ENCODE peak calls at places on chromosome 11, in eight cellular contexts. G is adrenal gland; K is pancreas; U is retinal pigment epithelial cell; L is activated CD4-positive, alpha-beta T cell treated with anti-CD3 and anti-CD28 coated beads, Interleukin-2, amount 50 U/mL, for 48 hours; D is NCI-H1048; N is T-helper 2 cell; H is aorta. O is an unnamed sample.

GRCh38 chr11:116073854-116074837 is 569.9 kb upstream of the CADM1 start:
- DNase-seq in L (no peak), U (no peak), N (no peak), H (no peak), D (no peak), K (no peak), G (no peak), O (no peak)

GRCh38 chr11:93329936-93330445 is 551 bp upstream of the DEUP1 start:
- DNase-seq in N (no peak), U (no peak), K (no peak), H (no peak), L (no peak), G (peak; percentile 22), D (no peak), O (no peak)

GRCh38 chr11:69912161-69912910 is 93.1 kb upstream of the FGF3 start:
- DNase-seq in K (no peak), H (peak; percentile 77), G (no peak), L (no peak), U (no peak), N (peak; percentile 1), D (no peak), O (peak; percentile 53)

GRCh38 chr11:134412508-134413333 is 679 bp upstream of the B3GAT1 start:
- DNase-seq in H (peak; percentile 75), N (no peak), D (no peak), L (peak; percentile 30), K (no peak), U (no peak), G (no peak), O (no peak)

GRCh38 chr11:111944139-111944538 is 7.0 kb downstream of the DIXDC1 start:
- DNase-seq in N (no peak), K (no peak), U (no peak), H (no peak), L (no peak), D (no peak), G (no peak), O (no peak)

GRCh38 chr11:113176971-113177370 is 137.4 kb upstream of the TTC12 start:
- DNase-seq in H (no peak), K (no peak), N (no peak), D (no peak), G (no peak), U (peak; percentile 6), L (no peak), O (no peak)

GRCh38 chr11:16795146-16795545 is 56.7 kb downstream of the C11orf58 start:
- DNase-seq in H (peak; percentile 63), L (no peak), U (no peak), D (no peak), G (no peak), N (no peak), K (no peak), O (no peak)

GRCh38 chr11:117980716-117981115 is 5.5 kb upstream of the IL10RA start:
- DNase-seq in U (no peak), H (no peak), L (no peak), K (no peak), D (no peak), N (no peak), G (no peak), O (no peak)

GRCh38 chr11:63855975-63856374 is 17.1 kb downstream of the MARK2 start:
- DNase-seq in D (no peak), K (no peak), H (no peak), L (no peak), G (no peak), N (no peak), U (no peak), O (no peak)

GRCh38 chr11:124717421-124717785 is 22.3 kb upstream of the NRGN start:
- DNase-seq in H (no peak), L (no peak), D (no peak), U (no peak), N (no peak), G (no peak), K (no peak), O (no peak)

GRCh38 chr11:18791175-18792065 is at the start of gene PTPN5:
- DNase-seq in U (no peak), G (no peak), D (no peak), K (no peak), L (no peak), H (no peak), N (no peak), O (no peak)

GRCh38 chr11:45407226-45407625 is 121.1 kb upstream of the SYT13 start:
- DNase-seq in N (no peak), G (no peak), H (no peak), K (no peak), L (no peak), U (no peak), D (no peak), O (no peak)

GRCh38 chr11:123264431-123264780 is 69.4 kb upstream of the CLMP start:
- DNase-seq in H (no peak), G (no peak), L (no peak), D (no peak), K (no peak), U (no peak), N (no peak), O (no peak)

GRCh38 chr11:122440783-122441701 is 214.5 kb upstream of the UBASH3B start:
- DNase-seq in N (no peak), D (no peak), G (peak; percentile 82), L (no peak), H (peak; percentile 83), U (no peak), K (no peak), O (peak; percentile 67)

GRCh38 chr11:84642500-84642899 is 984.6 kb downstream of the DLG2 start:
- DNase-seq in U (no peak), N (no peak), D (no peak), H (no peak), L (no peak), G (no peak), K (no peak), O (no peak)

GRCh38 chr11:131052367-131052766 is 136.1 kb upstream of the SNX19 start:
- DNase-seq in L (no peak), H (no peak), U (no peak), N (no peak), K (no peak), D (no peak), G (no peak), O (no peak)

GRCh38 chr11:2791521-2792375 is 92.0 kb upstream of the KCNQ1OT1 start:
- DNase-seq in H (peak; percentile 81), N (peak; percentile 3), K (peak; percentile 22), G (peak; percentile 22), L (peak; percentile 24), D (no peak), U (no peak), O (peak; percentile 42)

GRCh38 chr11:92576315-92576714 is 351.7 kb downstream of the FAT3 start:
- DNase-seq in H (no peak), K (no peak), G (no peak), D (no peak), N (no peak), L (no peak), U (no peak), O (no peak)

GRCh38 chr11:82676483-82677094 is 57.1 kb downstream of the FAM181B start:
- DNase-seq in N (no peak), L (no peak), U (no peak), H (no peak), K (no peak), D (no peak), G (no peak), O (no peak)

O was measured in left lobe of liver.